ENCODE peak calls at places on chromosomes 11 and 22, in eight cellular contexts. Q, G, M, E, C, L, U and Z are unnamed samples.

GRCh38 chr22:37607010-37607911 is 1.4 kb upstream of the GGA1 start:
- DNase-seq in Q (peak), G (peak), M (peak), E (peak), C (peak), L (peak), U (peak), Z (peak)

GRCh38 chr11:22337571-22338464 is at the start of gene SLC17A6:
- DNase-seq in Q (no peak), G (peak), M (peak), E (no peak), C (peak), L (peak), U (peak), Z (peak)

GRCh38 chr11:118785362-118785761 is 5.6 kb downstream of the DDX6 start:
- DNase-seq in Q (no peak), G (peak), M (no peak), E (no peak), C (peak), L (peak), U (no peak), Z (no peak)

GRCh38 chr22:23219787-23220484 is 39.6 kb downstream of the BCR start:
- DNase-seq in Q (no peak), G (peak), M (peak), E (no peak), C (peak), L (peak), U (no peak), Z (no peak)

GRCh38 chr22:19730662-19731360 is 7.5 kb downstream of the GP1BB start:
- DNase-seq in Q (peak), G (peak), M (peak), E (peak), C (peak), L (peak), U (peak), Z (peak)

GRCh38 chr22:30286813-30287625 is 2.3 kb downstream of the CASTOR1 start:
- DNase-seq in Q (peak), G (peak), M (peak), E (no peak), C (peak), L (peak), U (peak), Z (peak)

GRCh38 chr11:12284321-12285050 is 92.9 kb upstream of the PARVA start:
- DNase-seq in Q (peak), G (no peak), M (no peak), E (no peak), C (no peak), L (peak), U (no peak), Z (no peak)

GRCh38 chr22:37906364-37907008 is 389 bp downstream of the MICALL1 start:
- DNase-seq in Q (peak), G (no peak), M (peak), E (no peak), C (no peak), L (peak), U (peak), Z (peak)

GRCh38 chr22:49163960-49164690 is 663.5 kb downstream of the BRD1 start:
- DNase-seq in Q (no peak), G (no peak), M (no peak), E (no peak), C (no peak), L (no peak), U (no peak), Z (no peak)

GRCh38 chr11:6615882-6616585 is 3.2 kb downstream of the TPP1 start:
- DNase-seq in Q (no peak), G (no peak), M (no peak), E (no peak), C (no peak), L (peak), U (no peak), Z (no peak)

GRCh38 chr22:20551805-20552449 is 44.5 kb downstream of the MED15 start:
- DNase-seq in Q (no peak), G (no peak), M (no peak), E (no peak), C (no peak), L (peak), U (no peak), Z (no peak)

GRCh38 chr11:114147389-114148382 is 88.2 kb downstream of the ZBTB16 start:
- DNase-seq in Q (no peak), G (no peak), M (no peak), E (no peak), C (no peak), L (peak), U (no peak), Z (peak)

GRCh38 chr22:49052023-49052538 is 775.6 kb downstream of the BRD1 start:
- DNase-seq in Q (no peak), G (no peak), M (no peak), E (no peak), C (no peak), L (no peak), U (no peak), Z (no peak)

GRCh38 chr11:111846063-111846462 is 25.3 kb downstream of the ALG9 start:
- DNase-seq in Q (peak), G (peak), M (no peak), E (no peak), C (no peak), L (peak), U (no peak), Z (no peak)

GRCh38 chr22:31968022-31968421 is 23.7 kb downstream of the YWHAH start:
- DNase-seq in Q (no peak), G (no peak), M (no peak), E (no peak), C (no peak), L (no peak), U (no peak), Z (no peak)

GRCh38 chr22:44439356-44440223 is 58.4 kb downstream of the RTL6 start:
- DNase-seq in Q (no peak), G (no peak), M (no peak), E (no peak), C (no peak), L (no peak), U (no peak), Z (no peak)

GRCh38 chr11:62464655-62465054 is 45.8 kb downstream of the SCGB1A1 start:
- DNase-seq in Q (no peak), G (no peak), M (peak), E (no peak), C (no peak), L (no peak), U (no peak), Z (no peak)

DNA sequence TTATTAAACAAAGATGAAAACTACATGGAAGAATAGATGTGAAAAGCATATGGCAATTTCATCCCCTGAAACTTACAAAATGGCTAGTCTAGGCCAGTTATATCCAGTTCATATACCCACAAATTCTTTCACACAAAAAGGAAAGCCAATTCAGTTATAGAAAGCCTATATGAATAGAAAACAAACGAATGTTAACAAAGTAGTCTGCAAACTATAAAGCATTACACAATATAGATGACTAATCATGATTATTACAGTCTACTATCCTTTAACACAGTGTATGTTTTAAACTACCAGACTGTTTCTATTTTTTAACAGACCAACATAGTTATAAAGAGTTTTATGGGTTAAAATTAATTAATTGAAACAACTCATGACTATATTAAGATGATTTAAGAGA is 12.1 kb downstream of the DCUN1D5 start:
- DNase-seq in Q (no peak), G (peak), M (no peak), E (no peak), C (no peak), L (peak), U (no peak), Z (no peak)
- TF ChIP-seq EZH2phosphoT487 in Q (no peak), G (no peak), M (no peak), E (no peak), C (no peak), L (no peak), U (no peak), Z (no peak)

GRCh38 chr22:41181349-41182241 is 23.5 kb upstream of the L3MBTL2 start:
- DNase-seq in Q (no peak), G (peak), M (no peak), E (no peak), C (no peak), L (no peak), U (peak), Z (no peak)
- TF ChIP-seq EZH2phosphoT487 in Q (no peak), G (no peak), M (no peak), E (no peak), C (no peak), L (no peak), U (no peak), Z (no peak)

DNA sequence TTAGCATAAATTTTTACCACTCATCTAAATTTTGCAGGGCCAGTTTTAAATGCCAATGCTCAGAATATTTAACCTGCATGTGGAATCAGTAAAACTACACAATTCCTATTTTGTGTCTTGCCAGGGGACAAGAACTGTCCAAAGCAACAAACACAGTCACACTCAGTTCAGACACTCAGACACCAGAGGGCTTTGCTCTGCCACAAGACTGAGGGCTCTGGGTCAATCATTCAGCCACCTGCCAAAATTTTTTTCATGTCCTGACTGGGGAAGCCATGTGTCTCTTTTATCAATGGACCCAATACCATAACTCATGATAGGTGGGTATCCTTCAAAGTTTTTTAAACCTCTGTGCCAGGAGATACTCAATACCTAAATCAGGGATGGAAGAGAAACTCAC is 304.0 kb upstream of the ANO3 start:
- DNase-seq in Q (no peak), G (no peak), M (peak), E (no peak), C (no peak), L (no peak), U (no peak), Z (no peak)
- TF ChIP-seq EZH2phosphoT487 in Q (no peak), G (no peak), M (no peak), E (no peak), C (no peak), L (no peak), U (no peak), Z (no peak)

GRCh38 chr11:67464411-67465189 is 4.5 kb downstream of the TMEM134 start:
- DNase-seq in Q (peak), G (peak), M (peak), E (peak), C (peak), L (peak), U (peak), Z (peak)

GRCh38 chr11:67466367-67466766 is 2.7 kb downstream of the TMEM134 start:
- DNase-seq in Q (no peak), G (no peak), M (no peak), E (no peak), C (no peak), L (no peak), U (no peak), Z (no peak)

GRCh38 chr11:67463186-67463585 is 5.9 kb downstream of the TMEM134 start:
- DNase-seq in Q (no peak), G (no peak), M (no peak), E (no peak), C (no peak), L (no peak), U (no peak), Z (no peak)

GRCh38 chr11:67463680-67464410 is 5.2 kb downstream of the TMEM134 start:
- DNase-seq in Q (peak), G (peak), M (no peak), E (peak), C (no peak), L (peak), U (no peak), Z (no peak)

GRCh38 chr11:67465190-67465522 is 3.9 kb downstream of the TMEM134 start:
- DNase-seq in Q (no peak), G (peak), M (no peak), E (no peak), C (peak), L (no peak), U (peak), Z (no peak)
- TF ChIP-seq EZH2phosphoT487 in Q (no peak), G (no peak), M (no peak), E (no peak), C (no peak), L (no peak), U (no peak), Z (no peak)

GRCh38 chr22:45891021-45891421 is 85.9 kb downstream of the WNT7B start:
- DNase-seq in Q (no peak), G (no peak), M (no peak), E (no peak), C (no peak), L (no peak), U (peak), Z (no peak)

GRCh38 chr22:45891996-45892621 is 84.9 kb downstream of the WNT7B start:
- DNase-seq in Q (no peak), G (no peak), M (no peak), E (no peak), C (no peak), L (no peak), U (no peak), Z (no peak)

GRCh38 chr22:45890351-45890635 is 86.7 kb downstream of the WNT7B start:
- DNase-seq in Q (no peak), G (no peak), M (no peak), E (no peak), C (no peak), L (no peak), U (no peak), Z (no peak)

GRCh38 chr22:45892681-45893461 is 84.1 kb downstream of the WNT7B start:
- DNase-seq in Q (no peak), G (no peak), M (no peak), E (no peak), C (no peak), L (no peak), U (no peak), Z (no peak)

GRCh38 chr22:45891471-45891995 is 85.4 kb downstream of the WNT7B start:
- DNase-seq in Q (no peak), G (no peak), M (no peak), E (no peak), C (no peak), L (no peak), U (no peak), Z (no peak)
- TF ChIP-seq EZH2phosphoT487 in Q (no peak), G (no peak), M (no peak), E (no peak), C (no peak), L (no peak), U (no peak), Z (no peak)

DNA sequence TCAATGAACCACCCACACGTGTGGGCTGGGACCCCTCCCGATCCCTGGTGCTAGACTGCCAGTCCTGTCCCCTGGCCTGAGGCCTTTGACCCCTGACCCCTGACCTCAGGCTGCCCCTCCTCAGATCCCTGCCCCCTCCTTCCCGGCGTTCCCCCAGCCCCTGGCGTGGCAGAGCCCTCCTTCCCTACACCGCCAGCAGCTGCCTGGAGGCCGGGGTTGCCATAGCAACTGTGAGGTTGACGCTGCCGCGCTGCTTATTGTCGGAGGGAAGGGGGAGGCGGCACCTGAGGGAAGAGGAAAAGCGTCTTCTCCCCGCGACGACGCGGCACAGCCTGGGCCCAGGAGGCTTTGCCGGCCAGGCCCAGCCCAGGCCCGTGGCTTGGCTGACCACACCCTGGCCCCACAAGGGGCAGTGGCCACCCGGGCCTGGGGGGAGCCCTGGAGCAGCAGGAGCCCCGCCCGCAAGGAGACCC is 32.6 kb downstream of the SHANK3 start:
- DNase-seq in Q (peak), G (no peak), M (no peak), E (no peak), C (peak), L (no peak), U (peak), Z (peak)
- TF ChIP-seq EZH2phosphoT487 in Q (no peak), G (no peak), M (no peak), E (no peak), C (no peak), L (no peak), U (no peak), Z (no peak)

DNA sequence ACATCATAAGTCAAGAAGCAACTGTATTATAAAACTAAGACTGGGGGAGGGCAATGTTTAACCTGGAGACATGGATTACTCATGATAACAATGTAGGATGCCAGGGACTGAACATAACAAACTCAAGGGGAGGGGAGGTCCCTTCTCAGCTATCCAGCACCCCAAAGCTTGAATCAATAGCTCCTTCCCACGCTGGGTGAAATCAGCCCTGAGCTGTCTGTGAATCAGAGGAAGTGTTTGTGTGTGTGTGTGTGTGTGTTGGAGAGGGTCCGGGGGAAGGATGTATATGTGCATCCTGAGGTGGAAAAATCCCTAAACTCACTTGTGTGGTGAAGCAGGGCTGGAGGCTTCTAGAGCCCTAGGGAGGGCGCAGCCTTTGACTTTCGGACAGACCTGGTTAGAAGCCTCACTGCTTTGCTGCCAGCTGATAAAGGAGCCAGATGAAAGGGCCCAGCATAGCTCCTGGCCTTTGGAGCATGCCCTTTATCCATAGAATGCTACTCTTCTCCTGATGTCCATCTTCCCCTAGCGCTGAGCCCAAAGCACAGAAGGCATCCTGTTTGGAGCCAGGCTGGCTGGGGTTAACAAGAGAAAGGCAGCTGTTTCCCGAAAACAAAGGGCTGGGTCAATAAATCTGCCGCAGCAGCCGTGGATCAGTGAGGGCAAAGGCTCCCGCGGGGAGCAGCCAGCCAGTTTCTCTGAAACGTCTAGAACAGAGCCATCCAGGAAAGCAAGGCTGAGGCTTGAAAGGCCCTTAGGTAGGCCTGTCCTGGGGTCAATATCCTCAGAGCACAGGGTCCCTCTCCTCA is 35.8 kb downstream of the TNKS1BP1 start:
- DNase-seq in Q (peak), G (peak), M (no peak), E (no peak), C (no peak), L (peak), U (peak), Z (peak)
- TF ChIP-seq EZH2phosphoT487 in Q (no peak), G (no peak), M (no peak), E (no peak), C (no peak), L (no peak), U (no peak), Z (no peak)

DNA sequence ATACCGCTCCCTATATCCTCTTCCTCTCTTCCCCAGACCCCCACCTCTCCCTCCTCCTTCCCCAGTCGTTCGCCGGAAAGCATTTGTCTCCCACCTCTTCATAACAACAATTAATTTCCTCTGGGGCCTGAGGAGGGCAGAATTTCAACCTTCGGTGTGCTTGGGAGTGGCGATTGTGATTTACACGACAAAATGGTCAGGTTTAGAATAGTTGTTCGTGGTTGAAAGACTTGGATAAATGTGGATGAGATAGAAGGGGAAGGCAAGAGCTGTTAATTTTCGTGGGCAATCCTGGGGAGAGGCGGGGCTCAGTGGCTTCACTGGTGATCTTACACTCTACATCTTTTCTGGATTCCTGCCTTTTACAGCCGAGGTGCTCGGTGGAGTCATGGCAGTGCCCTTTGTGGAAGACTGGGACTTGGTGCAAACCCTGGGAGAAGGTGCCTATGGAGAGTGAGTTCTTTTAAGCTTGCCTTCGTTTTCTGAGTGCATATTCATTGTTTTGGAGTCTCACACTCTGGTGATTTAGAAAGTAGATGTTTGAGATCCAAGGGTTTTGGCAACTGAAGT is 1.5 kb downstream of the CHEK1 start:
- DNase-seq in Q (no peak), G (no peak), M (peak), E (no peak), C (no peak), L (peak), U (peak), Z (no peak)
- TF ChIP-seq EZH2phosphoT487 in Q (no peak), G (no peak), M (no peak), E (no peak), C (no peak), L (no peak), U (no peak), Z (no peak)